ENCODE peak calls at places on chromosome 9, in eight cellular contexts. Q is heart left ventricle, G is tibial artery, E is RWPE2, D is esophagus squamous epithelium, Y is SK-N-SH, K is GM23248, A is HCT116. W is an unnamed sample. For H3K36me3, the result is how much of the 10 kb centered on the place peaks cover.

GRCh38 chr9:135797507-135798302 is 95.7 kb downstream of the KCNT1 start:
- DNase-seq in E (no peak), Q (no peak), A (peak), K (peak), Y (peak), D (no peak), G (peak), W (no peak)

GRCh38 chr9:105963700-105964099 is 269.4 kb downstream of the TMEM38B start:
- DNase-seq in K (no peak), E (no peak), G (no peak), Q (no peak), D (no peak), Y (no peak), A (no peak), W (no peak)

GRCh38 chr9:12980482-12980881 is 205.7 kb downstream of the LURAP1L start:
- DNase-seq in K (no peak), G (no peak), Q (no peak), D (no peak), Y (no peak), A (no peak), E (no peak), W (no peak)

GRCh38 chr9:127130661-127131538 is 8.5 kb upstream of the ANGPTL2 start:
- DNase-seq in Q (no peak), G (peak), K (peak), A (no peak), Y (peak), D (no peak), E (no peak), W (no peak)

GRCh38 chr9:95574176-95574575 is 57.4 kb upstream of the PTCH1 start:
- DNase-seq in A (no peak), Y (no peak), E (no peak), Q (no peak), D (no peak), K (no peak), G (no peak), W (no peak)

GRCh38 chr9:116423149-116423548 is 264.0 kb upstream of the TRIM32 start:
- DNase-seq in Q (no peak), Y (no peak), E (no peak), A (no peak), D (no peak), G (no peak), K (no peak), W (no peak)

GRCh38 chr9:134562146-134562753 is 79.4 kb upstream of the COL5A1 start:
- DNase-seq in Y (no peak), E (peak), K (peak), Q (no peak), A (no peak), G (peak), D (no peak), W (no peak)

GRCh38 chr9:108052431-108053080 is 563.0 kb upstream of the KLF4 start:
- DNase-seq in E (no peak), G (no peak), A (no peak), D (no peak), K (no peak), Q (no peak), Y (no peak), W (no peak)

GRCh38 chr9:122099271-122099869 is 6.3 kb upstream of the TTLL11 start:
- DNase-seq in A (peak), E (no peak), Y (peak), Q (peak), D (peak), K (peak), G (peak), W (peak)

GRCh38 chr9:99134893-99135341 is 30.0 kb downstream of the TGFBR1 start:
- DNase-seq in Q (no peak), A (no peak), E (no peak), K (peak), G (no peak), D (no peak), Y (no peak), W (no peak)

GRCh38 chr9:3151672-3152576 is 308.0 kb upstream of the PUM3 start:
- DNase-seq in K (no peak), Q (no peak), G (no peak), E (no peak), A (no peak), Y (no peak), D (no peak), W (no peak)

GRCh38 chr9:68841292-68842052 is 136.4 kb downstream of the PIP5K1B start:
- DNase-seq in E (no peak), G (no peak), K (no peak), Q (no peak), A (no peak), D (no peak), Y (no peak), W (no peak)
- H3K27ac ChIP-seq in E (no peak), G (peak), K (no peak), Q (peak), A (no peak), D (no peak), Y (no peak), W (no peak)

GRCh38 chr9:130049431-130050210 is 4.1 kb upstream of the GPR107 start:
- DNase-seq in E (no peak), Y (no peak), G (no peak), A (no peak), D (no peak), Q (no peak), K (no peak), W (no peak)
- H3K4me3 ChIP-seq in E (no peak), Y (no peak), G (no peak), A (no peak), D (no peak), Q (no peak), K (no peak), W (no peak)

GRCh38 chr9:137212520-137212919 is 7.0 kb downstream of the NDOR1 start:
- DNase-seq in E (no peak), A (no peak), D (no peak), K (no peak), G (no peak), Y (no peak), Q (no peak), W (no peak)
- H3K36me3 ChIP-seq in E (under half), A (under half), D (under half), K (under half), G (under half), Y (under half), Q (under half), W (under half)

DNA sequence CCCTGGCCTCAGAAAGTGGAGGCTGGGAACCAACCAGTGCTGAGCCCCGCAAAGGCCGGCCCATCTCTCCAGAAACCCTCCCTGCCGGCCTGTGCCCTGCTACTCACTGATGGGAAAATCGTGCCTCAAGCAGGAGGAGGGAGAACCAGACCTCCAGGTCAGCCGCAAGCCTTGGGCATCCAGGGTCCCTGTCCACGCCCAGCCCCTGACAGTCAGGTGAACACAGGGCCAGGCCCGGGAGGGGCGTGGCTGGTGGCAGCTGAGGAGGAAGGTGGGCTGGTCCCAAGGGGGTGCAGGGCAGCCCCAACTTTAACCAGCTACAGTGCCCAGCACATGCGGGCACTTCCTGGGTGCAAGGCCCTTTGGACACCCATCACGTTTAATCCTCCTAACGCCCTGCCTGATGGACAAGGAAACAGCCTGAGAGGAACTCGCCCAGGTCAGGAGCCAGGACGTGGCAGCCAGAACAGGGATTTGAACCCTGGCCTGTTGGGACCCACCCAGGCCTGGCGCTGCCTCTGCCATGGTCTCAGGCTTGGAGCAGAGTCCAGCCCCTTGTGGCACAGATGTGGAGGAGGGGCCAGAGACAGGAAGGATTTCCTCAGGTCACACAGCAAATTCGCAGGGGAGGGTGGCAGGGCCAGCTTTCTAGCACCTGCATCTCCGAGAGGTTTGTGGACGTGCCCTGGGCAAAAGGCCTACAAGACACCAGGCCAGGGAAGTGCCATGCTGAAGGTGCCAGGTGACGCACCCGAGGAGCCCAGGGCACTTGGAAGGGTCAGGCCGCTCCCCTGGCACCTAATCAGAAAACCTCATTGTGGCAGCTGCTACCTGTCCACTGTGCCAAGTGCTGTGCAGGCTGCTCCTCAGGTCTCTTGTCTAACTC is 4.5 kb downstream of the RALGDS start:
- DNase-seq in D (no peak), K (no peak), Y (no peak), Q (peak), E (no peak), A (no peak), G (no peak), W (peak)
- H3K27ac ChIP-seq in D (peak), K (no peak), Y (no peak), Q (peak), E (no peak), A (no peak), G (no peak), W (peak)

GRCh38 chr9:14350766-14351165 is 36.8 kb upstream of the NFIB start:
- DNase-seq in D (no peak), Q (no peak), G (peak), A (no peak), Y (peak), E (no peak), K (no peak), W (no peak)

GRCh38 chr9:14347408-14348224 is 33.7 kb upstream of the NFIB start:
- DNase-seq in K (peak), Q (peak), G (peak), Y (peak), A (no peak), D (no peak), E (peak), W (no peak)

GRCh38 chr9:14349818-14350333 is 35.9 kb upstream of the NFIB start:
- DNase-seq in E (no peak), A (no peak), Q (no peak), D (no peak), K (no peak), G (no peak), Y (no peak), W (no peak)

GRCh38 chr9:14348241-14349140 is 34.5 kb upstream of the NFIB start:
- DNase-seq in Q (no peak), G (peak), Y (peak), D (no peak), A (no peak), K (peak), E (no peak), W (no peak)

GRCh38 chr9:14349141-14349817 is 35.3 kb upstream of the NFIB start:
- DNase-seq in E (no peak), K (no peak), Q (no peak), G (no peak), A (no peak), Y (peak), D (no peak), W (no peak)
- H3K4me3 ChIP-seq in E (peak), K (peak), Q (peak), G (peak), A (no peak), Y (no peak), D (peak), W (peak)

GRCh38 chr9:77735515-77735914 is 87.4 kb upstream of the GNA14 start:
- DNase-seq in Y (no peak), E (no peak), D (no peak), A (no peak), G (no peak), K (peak), Q (no peak), W (no peak)
- H3K36me3 ChIP-seq in Y (under half), E (under half), D (under half), A (under half), G (under half), K (under half), Q (under half), W (under half)

DNA sequence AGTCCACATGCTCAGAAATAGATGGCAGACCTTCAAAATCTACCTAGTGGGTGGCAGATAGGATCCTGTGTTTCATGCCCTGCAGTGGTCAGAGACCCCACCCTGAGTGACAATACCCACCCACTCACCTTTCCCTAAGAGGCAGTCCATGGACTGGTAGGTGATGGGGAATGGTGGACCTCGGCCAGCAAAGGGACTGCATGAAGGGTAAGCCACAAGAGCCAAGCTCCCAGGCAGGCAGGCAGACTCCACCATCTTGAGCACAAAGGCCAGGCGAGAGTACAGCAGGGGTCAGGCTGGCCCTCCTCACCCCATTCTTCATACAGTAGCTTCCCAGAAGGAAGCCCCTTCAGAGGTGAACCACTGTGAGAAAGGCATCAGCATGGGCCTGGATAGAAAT is 78.4 kb downstream of the SYK start:
- DNase-seq in G (no peak), Q (no peak), D (no peak), K (no peak), E (no peak), Y (no peak), A (no peak), W (no peak)
- H3K27ac ChIP-seq in G (no peak), Q (no peak), D (no peak), K (no peak), E (no peak), Y (no peak), A (no peak), W (peak)

DNA sequence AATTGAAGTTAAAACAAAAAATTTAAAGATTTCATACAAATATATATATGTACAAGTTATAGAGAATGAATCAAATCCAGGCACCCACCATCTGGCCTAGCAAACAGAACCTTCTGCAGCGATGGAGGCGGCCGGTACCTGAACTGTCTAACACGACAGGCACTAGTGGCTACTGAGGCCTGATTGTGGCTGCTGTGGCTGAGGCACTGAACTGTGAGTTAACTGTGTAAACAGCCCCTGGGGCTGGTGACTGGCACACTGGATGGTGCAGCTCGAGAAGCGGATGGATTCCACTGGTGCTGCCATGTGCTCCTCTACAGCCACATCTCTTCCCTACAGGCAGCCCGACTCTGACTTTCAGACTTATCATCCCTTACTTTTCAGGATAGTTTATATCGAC is 82.4 kb downstream of the RAPGEF1 start:
- DNase-seq in Y (no peak), K (no peak), D (no peak), A (no peak), E (no peak), G (no peak), Q (no peak), W (no peak)
- H3K4me3 ChIP-seq in Y (no peak), K (no peak), D (no peak), A (no peak), E (no peak), G (no peak), Q (no peak), W (peak)

GRCh38 chr9:89452561-89452960 is 45.4 kb downstream of the SEMA4D start:
- DNase-seq in Q (no peak), D (no peak), Y (no peak), A (no peak), K (no peak), E (no peak), G (no peak), W (peak)

GRCh38 chr9:89454498-89455355 is 43.2 kb downstream of the SEMA4D start:
- DNase-seq in K (no peak), Y (no peak), G (no peak), E (no peak), Q (no peak), A (no peak), D (no peak), W (peak)

GRCh38 chr9:89453452-89453851 is 44.5 kb downstream of the SEMA4D start:
- DNase-seq in E (no peak), A (no peak), K (no peak), Y (no peak), G (no peak), D (no peak), Q (no peak), W (peak)

GRCh38 chr9:89457376-89457855 is 40.5 kb downstream of the SEMA4D start:
- DNase-seq in Y (no peak), Q (no peak), D (no peak), E (no peak), A (no peak), K (no peak), G (no peak), W (peak)

GRCh38 chr9:89455356-89455824 is 42.5 kb downstream of the SEMA4D start:
- DNase-seq in A (no peak), G (no peak), Q (no peak), K (no peak), Y (no peak), E (no peak), D (no peak), W (peak)
- H3K36me3 ChIP-seq in A (under half), G (under half), Q (under half), K (under half), Y (under half), E (under half), D (under half), W (under half)

W was measured in spleen.